ENCODE peak calls at places on chromosomes 11 and 22, in eight cellular contexts. U is gastrocnemius medialis, D is kidney, J is heart right ventricle, Y is stomach, G is thyroid gland, C is right lobe of liver, B is psoas muscle. V is an unnamed sample.

GRCh38 chr22:45689195-45689594 is 17.6 kb downstream of the ATXN10 start:
- DNase-seq in J (no peak), C (no peak), B (no peak), U (no peak), D (no peak), G (no peak), Y (no peak), V (no peak)

GRCh38 chr11:62542111-62542745 is 4.4 kb downstream of the AHNAK start:
- DNase-seq in C (no peak), U (no peak), B (no peak), Y (peak; percentile 58), G (no peak), J (no peak), D (no peak), V (no peak)

GRCh38 chr11:1087279-1087960 is 12.7 kb downstream of the MUC2 start:
- DNase-seq in Y (no peak), D (peak; percentile 61), J (no peak), B (no peak), U (no peak), G (no peak), C (no peak), V (no peak)

GRCh38 chr11:95352733-95353346 is 121.8 kb upstream of the SESN3 start:
- DNase-seq in G (no peak), C (peak; percentile 45), J (no peak), U (no peak), D (no peak), B (no peak), Y (no peak), V (no peak)

GRCh38 chr11:65425971-65426838 is 3.6 kb downstream of the NEAT1 start:
- DNase-seq in C (peak; percentile 41), G (no peak), Y (peak; percentile 40), J (no peak), U (no peak), B (no peak), D (no peak), V (no peak)

GRCh38 chr11:20610825-20611224 is 11.4 kb downstream of the SLC6A5 start:
- DNase-seq in G (no peak), Y (no peak), U (no peak), J (no peak), C (no peak), D (no peak), B (no peak), V (no peak)

GRCh38 chr11:64996710-64997380 is at the start of gene BATF2:
- DNase-seq in G (peak; percentile 81), B (peak; percentile 75), C (peak; percentile 92), D (peak; percentile 93), U (peak; percentile 55), J (peak; percentile 82), Y (peak; percentile 89), V (peak; percentile 89)

GRCh38 chr11:117457031-117457785 is 129.6 kb downstream of the CEP164 start:
- DNase-seq in B (no peak), U (no peak), Y (no peak), G (no peak), J (no peak), C (no peak), D (no peak), V (no peak)

GRCh38 chr11:92830382-92831148 is 138.9 kb upstream of the MTNR1B start:
- DNase-seq in D (no peak), J (no peak), B (no peak), G (no peak), C (no peak), U (no peak), Y (no peak), V (no peak)

GRCh38 chr11:118623291-118623655 is 15.9 kb downstream of the PHLDB1 start:
- DNase-seq in B (no peak), J (no peak), Y (no peak), C (no peak), U (no peak), G (peak; percentile 85), D (peak; percentile 79), V (peak; percentile 45)

GRCh38 chr11:2574553-2575535 is 125.0 kb downstream of the KCNQ1OT1 start:
- DNase-seq in G (no peak), B (peak; percentile 5), Y (peak; percentile 89), D (peak; percentile 58), U (peak; percentile 1), J (no peak), C (peak; percentile 42), V (peak; percentile 44)

GRCh38 chr11:73198677-73199076 is 19.4 kb upstream of the P2RY2 start:
- DNase-seq in D (no peak), B (no peak), C (peak; percentile 11), G (peak; percentile 52), J (no peak), Y (no peak), U (no peak), V (no peak)

GRCh38 chr11:69703711-69704507 is at the start of gene FGF19:
- DNase-seq in G (no peak), Y (no peak), B (no peak), J (no peak), D (no peak), U (no peak), C (no peak), V (no peak)

GRCh38 chr22:25735657-25736056 is 6.3 kb upstream of the MYO18B start:
- DNase-seq in J (no peak), U (no peak), G (no peak), Y (no peak), C (no peak), D (no peak), B (no peak), V (no peak)

GRCh38 chr22:33715626-33716025 is 204.7 kb downstream of the LARGE1 start:
- DNase-seq in D (no peak), U (no peak), G (no peak), B (no peak), J (no peak), Y (no peak), C (no peak), V (no peak)

GRCh38 chr11:108483163-108483562 is 15.0 kb downstream of the POGLUT3 start:
- DNase-seq in D (no peak), C (no peak), J (no peak), B (no peak), U (no peak), G (no peak), Y (no peak), V (no peak)

GRCh38 chr11:110901441-110901840 is 189.2 kb upstream of the ARHGAP20 start:
- DNase-seq in G (no peak), Y (no peak), U (no peak), D (no peak), J (no peak), C (no peak), B (no peak), V (no peak)

GRCh38 chr11:16925495-16926065 is 88.6 kb downstream of the PLEKHA7 start:
- DNase-seq in J (peak; percentile 23), G (peak; percentile 84), U (no peak), C (peak; percentile 52), Y (no peak), B (peak; percentile 25), D (peak; percentile 84), V (peak; percentile 62)

DNA sequence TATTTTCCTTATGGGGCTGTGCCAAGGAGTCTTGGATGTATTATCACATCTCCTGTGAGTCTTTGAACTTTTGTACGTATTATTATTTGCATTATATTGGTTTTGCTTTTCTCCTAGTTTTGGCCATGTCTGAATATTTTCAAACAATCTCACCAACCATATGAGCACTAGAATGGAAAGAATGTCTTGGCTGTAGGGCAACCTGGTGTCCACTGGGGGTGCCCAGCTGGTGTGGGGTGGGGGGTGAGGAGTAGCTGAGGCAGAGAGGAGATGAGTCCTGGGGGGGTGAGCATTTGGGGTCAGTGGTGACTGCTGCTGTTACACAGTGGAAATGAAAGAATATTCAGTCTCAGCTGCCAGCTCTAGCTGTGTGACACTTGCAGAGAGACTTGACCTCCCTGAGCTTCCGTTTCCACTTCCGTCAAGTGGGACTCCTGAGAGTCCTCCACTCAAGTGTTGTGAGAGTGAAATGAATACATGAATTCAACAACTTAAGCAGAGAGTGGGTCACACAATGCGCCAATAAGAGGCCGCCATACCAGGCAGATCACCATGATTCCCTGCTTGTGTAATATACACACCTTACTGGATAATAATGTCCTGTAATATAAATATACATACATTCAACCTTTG is 12.7 kb upstream of the PVALB start:
- DNase-seq in B (no peak), G (peak; percentile 63), C (no peak), D (no peak), Y (no peak), U (no peak), J (no peak), V (peak; percentile 66)
- TF ChIP-seq CTCF in B (no peak), G (no peak), C (no peak), D (no peak), Y (no peak), U (no peak), J (no peak), V (no peak)

DNA sequence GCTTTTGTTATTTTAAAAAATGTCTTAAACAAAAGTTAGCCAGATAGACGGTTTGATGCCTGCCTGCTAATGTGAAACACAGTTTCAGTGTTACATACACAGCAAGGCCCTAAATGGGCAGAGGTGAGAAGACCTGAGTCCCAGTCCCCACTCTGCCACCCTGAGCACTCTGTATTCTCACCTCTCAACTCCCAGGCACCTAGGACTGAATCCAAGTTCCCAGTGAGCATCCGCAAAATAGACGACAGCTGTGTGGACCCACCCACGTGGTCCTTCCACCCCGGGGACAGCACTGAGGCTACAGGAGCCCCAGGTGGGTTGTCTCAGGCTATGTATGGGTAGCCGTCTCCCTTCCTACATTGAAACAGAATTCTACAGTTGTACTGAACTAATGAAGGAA is 111.5 kb downstream of the RPL27A start:
- DNase-seq in Y (no peak), U (no peak), C (peak; percentile 57), D (no peak), J (no peak), G (no peak), B (no peak), V (no peak)
- H3K27ac ChIP-seq in Y (peak overlapping the region; percentile 81), U (peak overlapping the region; percentile 16), C (peak overlapping the region; percentile 76), D (no peak overlapping the region), J (peak overlapping the region; percentile 88), G (peak overlapping the region; percentile 69), B (no peak overlapping the region), V (no peak overlapping the region)

DNA sequence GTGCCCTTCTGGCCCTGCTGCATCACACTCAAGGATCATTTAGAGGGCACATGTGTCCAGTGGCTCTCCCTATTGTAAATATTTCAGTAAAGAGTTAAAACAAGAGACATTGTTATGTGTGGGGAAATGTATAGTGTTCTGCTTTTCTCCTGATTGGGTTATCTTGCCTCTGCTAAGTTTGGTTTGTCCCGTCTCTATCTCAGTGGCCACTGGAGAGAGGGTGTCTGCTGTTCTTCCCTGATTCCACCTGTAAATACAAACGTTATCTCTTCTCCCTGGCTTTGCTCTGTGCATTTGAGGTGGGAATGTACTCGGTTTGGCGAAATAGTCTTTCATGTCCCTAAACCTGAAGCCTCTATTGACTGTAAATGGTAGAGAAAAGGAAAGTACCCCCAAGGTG is 6.3 kb downstream of the MIEF1 start:
- DNase-seq in J (no peak), G (no peak), D (no peak), U (no peak), B (no peak), Y (no peak), C (no peak), V (no peak)
- H3K36me3 ChIP-seq in J (peaks cover 13% of the 10 kb centered on the region), G (peaks cover 61% of the 10 kb centered on the region), D (peaks cover 55% of the 10 kb centered on the region), U (peaks cover 89% of the 10 kb centered on the region), B (peaks cover 13% of the 10 kb centered on the region), Y (peaks cover 94% of the 10 kb centered on the region), C (peaks cover 88% of the 10 kb centered on the region), V (peaks cover 96% of the 10 kb centered on the region)

GRCh38 chr11:113774174-113774503 is 647 bp upstream of the ZW10 start:
- DNase-seq in J (no peak), B (no peak), U (no peak), G (no peak), C (no peak), D (no peak), Y (no peak), V (no peak)
- TF ChIP-seq CTCF in J (no peak), B (no peak), U (no peak), G (no peak), C (no peak), D (no peak), Y (no peak), V (no peak)

V was measured in lower lobe of right lung.